ENCODE peak calls at places on chromosomes 2 and 18, in nine cellular contexts. N is hepatocyte; V is HCT116; H is WERI-Rb-1; M is left lung; L is stomach; C is colonic mucosa; W is fibroblast of lung; R is CD4-positive, alpha-beta T cell. D is an unnamed sample. For H3K9me3 and H3K27me3, the result is how much of the 10 kb centered on the place peaks cover.

GRCh38 chr2:39119732-39120520 is 925 bp downstream of the SOS1 start:
- DNase-seq in N (peak), V (no peak), H (peak), M (peak), L (peak), C (peak), W (peak), R (peak), D (no peak)

GRCh38 chr2:161414385-161415040 is 1.6 kb upstream of the TBR1 start:
- DNase-seq in N (peak), V (no peak), H (peak), M (peak), L (no peak), C (peak), W (peak), R (no peak), D (no peak)

GRCh38 chr2:173126819-173127218 is 51.2 kb downstream of the MAP3K20 start:
- DNase-seq in N (no peak), V (no peak), H (no peak), M (no peak), L (no peak), C (no peak), W (peak), R (no peak), D (no peak)

GRCh38 chr18:9542924-9543323 is 67.6 kb downstream of the RALBP1 start:
- DNase-seq in N (no peak), V (no peak), H (no peak), M (no peak), L (no peak), C (no peak), W (no peak), R (no peak), D (no peak)

GRCh38 chr2:29599946-29600345 is 321.4 kb downstream of the ALK start:
- DNase-seq in N (no peak), V (no peak), H (no peak), M (no peak), L (no peak), C (no peak), W (peak), R (no peak), D (no peak)

GRCh38 chr2:173680574-173680973 is 284.6 kb downstream of the SP3 start:
- DNase-seq in N (no peak), V (no peak), H (no peak), M (no peak), L (no peak), C (no peak), W (no peak), R (no peak), D (no peak)

GRCh38 chr2:71662665-71663394 is 209.5 kb downstream of the DYSF start:
- DNase-seq in N (no peak), V (no peak), H (no peak), M (no peak), L (no peak), C (no peak), W (no peak), R (no peak), D (no peak)

GRCh38 chr2:172427256-172427989 is at the start of gene ITGA6:
- DNase-seq in N (peak), V (peak), H (peak), M (peak), L (peak), C (peak), W (peak), R (peak), D (no peak)

DNA sequence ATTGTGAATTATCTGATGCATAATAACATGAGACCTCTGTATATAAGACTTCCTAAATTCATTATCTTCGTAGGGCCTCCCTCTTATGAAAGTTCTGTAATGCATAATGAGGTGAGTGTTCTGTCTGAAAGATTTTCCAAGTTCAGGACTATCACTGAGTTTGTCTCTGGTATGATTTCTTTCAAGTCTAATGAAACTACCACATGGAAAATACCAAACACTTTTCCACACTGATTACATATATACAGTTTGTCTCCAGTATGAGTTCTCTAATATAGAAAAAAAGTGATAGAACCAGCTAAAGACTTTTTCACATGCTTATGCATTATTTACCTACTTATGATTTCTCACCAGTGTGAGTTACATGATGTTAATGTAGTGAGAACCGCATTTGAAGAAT is 34.7 kb downstream of the CTNNA2 start:
- DNase-seq in N (no peak), V (no peak), H (no peak), M (no peak), L (no peak), C (no peak), W (no peak), R (no peak), D (no peak)
- H3K9me3 ChIP-seq in N (under half), V (under half), H (under half), M (half or more), L (under half), C (under half), W (under half), R (under half), D (under half)

GRCh38 chr18:22171839-22172582 is 2.6 kb downstream of the GATA6 start:
- DNase-seq in N (no peak), V (no peak), H (no peak), M (no peak), L (no peak), C (peak), W (no peak), R (no peak), D (no peak)
- H3K27me3 ChIP-seq in N (under half), V (under half), H (half or more), M (half or more), L (under half), C (under half), W (under half), R (half or more), D (half or more)

GRCh38 chr2:113890253-113891235 is 655 bp downstream of the ACTR3 start:
- DNase-seq in N (peak), V (peak), H (peak), M (peak), L (peak), C (peak), W (peak), R (peak), D (no peak)

GRCh38 chr2:113894156-113894743 is 4.4 kb downstream of the ACTR3 start:
- DNase-seq in N (peak), V (peak), H (peak), M (no peak), L (no peak), C (no peak), W (peak), R (no peak), D (no peak)

GRCh38 chr2:113891265-113891959 is 1.5 kb downstream of the ACTR3 start:
- DNase-seq in N (no peak), V (no peak), H (no peak), M (no peak), L (no peak), C (no peak), W (no peak), R (no peak), D (no peak)

GRCh38 chr2:113889471-113890252 is at the start of gene ACTR3:
- DNase-seq in N (peak), V (peak), H (peak), M (peak), L (peak), C (peak), W (peak), R (peak), D (peak)

GRCh38 chr2:113892004-113892740 is 2.3 kb downstream of the ACTR3 start:
- DNase-seq in N (no peak), V (no peak), H (no peak), M (no peak), L (no peak), C (no peak), W (no peak), R (no peak), D (no peak)
- H3K27ac ChIP-seq in N (peak), V (no peak), H (no peak), M (peak), L (no peak), C (peak), W (peak), R (peak), D (no peak)

DNA sequence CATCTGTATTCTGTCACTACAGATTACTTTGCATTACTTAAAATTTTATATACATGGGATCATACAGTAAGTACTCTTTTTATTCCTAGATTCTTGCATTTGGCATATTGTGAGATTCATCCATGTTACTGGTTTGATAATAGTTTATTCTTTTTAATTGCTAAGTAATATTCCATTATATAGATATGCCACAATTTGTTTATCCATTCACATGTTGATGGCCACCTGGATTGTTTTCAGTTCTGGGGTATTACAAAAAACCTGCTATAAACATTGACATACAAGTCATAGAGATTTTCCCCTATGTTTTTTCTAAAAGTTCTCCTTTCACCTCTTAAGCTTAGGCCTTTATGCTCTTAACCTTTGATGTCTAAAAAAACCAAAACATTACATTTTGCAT is 87.0 kb downstream of the ATAD2B start:
- DNase-seq in N (no peak), V (no peak), H (no peak), M (no peak), L (no peak), C (no peak), W (no peak), R (no peak), D (no peak)
- H3K9me3 ChIP-seq in N (under half), V (under half), H (under half), M (under half), L (under half), C (under half), W (under half), R (under half), D (under half)

GRCh38 chr2:109340381-109340780 is 211.4 kb downstream of the SH3RF3 start:
- DNase-seq in N (no peak), V (no peak), H (no peak), M (no peak), L (no peak), C (no peak), W (no peak), R (no peak), D (no peak)
- H3K27me3 ChIP-seq in N (under half), V (under half), H (under half), M (under half), L (under half), C (under half), W (under half), R (under half), D (under half)

GRCh38 chr2:222731183-222731582 is 59.7 kb downstream of the MOGAT1 start:
- DNase-seq in N (no peak), V (no peak), H (no peak), M (no peak), L (no peak), C (no peak), W (no peak), R (no peak), D (no peak)
- H3K27ac ChIP-seq in N (no peak), V (no peak), H (no peak), M (no peak), L (no peak), C (no peak), W (no peak), R (no peak), D (no peak)

GRCh38 chr2:67773876-67774275 is 288.9 kb downstream of the C1D start:
- DNase-seq in N (no peak), V (no peak), H (no peak), M (no peak), L (no peak), C (no peak), W (no peak), R (no peak), D (no peak)
- H3K9me3 ChIP-seq in N (under half), V (under half), H (under half), M (under half), L (under half), C (under half), W (under half), R (under half), D (under half)

DNA sequence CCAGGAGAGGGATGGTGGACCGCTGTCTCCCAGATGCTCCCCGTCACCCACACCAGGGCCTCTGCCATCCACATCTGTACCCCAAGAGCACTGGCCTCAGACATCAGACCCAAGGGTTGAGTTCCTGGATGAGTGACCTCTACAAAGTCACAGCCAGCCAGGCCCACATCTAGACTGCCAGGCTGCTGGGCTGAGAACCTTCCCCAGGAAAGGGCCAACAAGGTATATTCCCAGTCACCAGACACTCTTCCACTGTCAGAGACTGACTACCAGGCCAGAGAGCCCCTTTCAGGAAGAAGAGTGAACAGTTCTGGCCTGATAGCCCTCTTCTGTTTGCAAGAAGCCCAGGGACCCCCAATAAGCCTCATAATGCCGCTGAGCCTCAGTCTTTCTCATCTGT is 44.3 kb downstream of the C1QL2 start:
- DNase-seq in N (no peak), V (no peak), H (no peak), M (no peak), L (no peak), C (no peak), W (no peak), R (no peak), D (no peak)
- H3K27me3 ChIP-seq in N (under half), V (under half), H (under half), M (half or more), L (under half), C (under half), W (under half), R (under half), D (under half)